ENCODE peak calls at places on chromosomes 3 and 15, in five cellular contexts. A is endothelial cell, P is left ventricle myocardium inferior, R is BJ, G is ascending aorta. Z is an unnamed sample.
A peak's percentile ranks its signal among the peaks of the same experiment; 100 is the strongest.

GRCh38 chr3:49470714-49471420 is 800 bp downstream of the DAG1 start:
- DNase-seq in P (no peak), R (no peak), G (no peak), A (no peak), Z (no peak)

GRCh38 chr3:58342676-58343075 is 10.0 kb downstream of the PXK start:
- DNase-seq in G (no peak), A (no peak), R (no peak), P (no peak), Z (no peak)

GRCh38 chr15:75138016-75138999 is 63.4 kb upstream of the C15orf39 start:
- DNase-seq in A (no peak), R (peak; percentile 57), G (no peak), P (no peak), Z (no peak)

GRCh38 chr3:152060701-152061100 is 187.3 kb downstream of the SUCNR1 start:
- DNase-seq in A (no peak), R (no peak), P (no peak), G (no peak), Z (no peak)

GRCh38 chr3:149080699-149081091 is 5.6 kb downstream of the HLTF start:
- DNase-seq in R (no peak), P (no peak), G (no peak), A (no peak), Z (no peak)

GRCh38 chr3:36525115-36525711 is 144.9 kb downstream of the STAC start:
- DNase-seq in R (peak; percentile 87), G (no peak), A (no peak), P (no peak), Z (no peak)

GRCh38 chr3:155270485-155271342 is 22.8 kb downstream of the STRIT1 start:
- DNase-seq in G (no peak), P (no peak), A (no peak), R (no peak), Z (no peak)

GRCh38 chr15:99209326-99209725 is 40.1 kb downstream of the TTC23 start:
- DNase-seq in A (no peak), G (no peak), P (no peak), R (no peak), Z (no peak)

GRCh38 chr15:68819451-68820204 is 1.1 kb downstream of the ANP32A start:
- DNase-seq in P (peak; percentile 44), G (no peak), A (peak; percentile 25), R (no peak), Z (peak; percentile 42)

GRCh38 chr3:59808431-59808830 is 758.6 kb upstream of the CFAP20DC start:
- DNase-seq in R (no peak), G (no peak), P (no peak), A (no peak), Z (no peak)

GRCh38 chr15:31571676-31572075 is 245.0 kb downstream of the KLF13 start:
- DNase-seq in A (no peak), P (no peak), R (no peak), G (no peak), Z (no peak)

GRCh38 chr3:107822308-107822707 is 268.5 kb downstream of the CD47 start:
- DNase-seq in R (no peak), A (no peak), P (no peak), G (no peak), Z (no peak)

GRCh38 chr3:188834349-188834748 is 337.4 kb upstream of the TPRG1 start:
- DNase-seq in P (no peak), R (no peak), G (no peak), A (no peak), Z (no peak)

GRCh38 chr3:52005571-52005986 is 9.9 kb upstream of the RPL29 start:
- DNase-seq in R (no peak), A (no peak), G (no peak), P (no peak), Z (no peak)

GRCh38 chr3:77042892-77043291 is 3.0 kb downstream of the ROBO2 start:
- DNase-seq in A (no peak), G (no peak), P (no peak), R (no peak), Z (no peak)

GRCh38 chr3:138796761-138797160 is 38.0 kb downstream of the PIK3CB start:
- DNase-seq in G (no peak), R (no peak), P (no peak), A (no peak), Z (no peak)

GRCh38 chr3:155442066-155442465 is 148.6 kb upstream of the STRIT1 start:
- DNase-seq in G (no peak), P (no peak), A (no peak), R (no peak), Z (no peak)

GRCh38 chr15:52568569-52569243 is at the start of gene ARPP19:
- DNase-seq in P (peak; percentile 88), G (peak; percentile 62), R (peak; percentile 51), A (peak; percentile 79), Z (peak; percentile 91)
- TF ChIP-seq CTCF in P (peak; percentile 31), G (no peak), R (peak; percentile 14), A (no peak), Z (peak; percentile 19)

DNA sequence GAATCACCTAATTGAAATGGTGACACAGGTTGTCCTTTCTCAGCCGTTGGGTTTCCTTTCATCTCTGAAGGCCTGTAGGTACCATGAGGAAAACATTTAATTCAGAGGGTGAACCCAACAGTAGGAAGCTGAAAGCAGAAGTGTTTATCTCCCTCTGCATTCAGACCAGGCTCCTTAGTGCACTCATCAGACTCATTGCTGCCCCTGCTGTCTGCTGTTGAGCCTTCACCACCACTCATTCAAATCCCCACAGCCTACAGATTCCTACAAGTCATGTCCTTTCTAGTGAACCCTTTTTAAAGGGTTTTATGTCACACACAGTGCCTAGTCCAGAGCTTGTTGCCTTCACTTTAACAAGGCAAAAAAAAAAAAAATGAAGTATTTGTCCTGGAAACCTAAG is 13.4 kb downstream of the WDR48 start:
- DNase-seq in R (no peak), P (no peak), A (peak; percentile 50), G (no peak), Z (peak; percentile 50)
- TF ChIP-seq CTCF in R (peak; percentile 55), P (peak; percentile 39), A (no peak), G (no peak), Z (peak; percentile 47)

DNA sequence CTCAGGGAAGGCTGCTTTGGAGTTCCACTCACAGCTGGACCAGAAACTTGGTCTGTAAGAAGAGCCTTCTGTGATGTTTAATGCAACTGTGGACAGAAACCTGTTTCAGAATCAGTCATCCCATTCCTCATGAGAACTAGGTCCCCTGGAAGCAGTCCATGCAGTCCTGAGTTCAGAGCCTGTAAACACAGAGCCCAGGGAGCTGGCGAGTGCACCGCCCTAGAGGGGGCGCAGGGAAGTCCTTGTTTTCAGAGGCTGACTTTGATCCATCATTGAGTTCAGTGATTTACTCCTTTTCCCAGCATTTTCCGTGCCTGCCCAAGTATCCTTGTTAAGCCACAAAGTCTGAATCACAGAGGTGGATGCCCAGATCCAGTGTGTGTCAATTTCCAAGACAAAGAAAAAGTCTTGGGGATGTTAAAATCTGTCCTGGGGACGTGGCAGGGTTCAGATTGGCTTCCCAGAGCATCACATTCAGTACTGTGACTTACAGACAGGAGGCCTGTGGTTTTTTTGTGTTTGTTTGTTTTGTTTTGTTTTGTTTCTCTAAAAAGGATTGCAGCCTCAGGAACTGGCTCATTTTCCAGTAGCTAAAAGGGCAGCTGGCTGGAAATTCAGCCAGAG is 9.8 kb upstream of the TXNRD3 start:
- DNase-seq in A (no peak), P (no peak), R (no peak), G (no peak), Z (no peak)
- TF ChIP-seq CTCF in A (no peak), P (no peak), R (no peak), G (no peak), Z (no peak)

DNA sequence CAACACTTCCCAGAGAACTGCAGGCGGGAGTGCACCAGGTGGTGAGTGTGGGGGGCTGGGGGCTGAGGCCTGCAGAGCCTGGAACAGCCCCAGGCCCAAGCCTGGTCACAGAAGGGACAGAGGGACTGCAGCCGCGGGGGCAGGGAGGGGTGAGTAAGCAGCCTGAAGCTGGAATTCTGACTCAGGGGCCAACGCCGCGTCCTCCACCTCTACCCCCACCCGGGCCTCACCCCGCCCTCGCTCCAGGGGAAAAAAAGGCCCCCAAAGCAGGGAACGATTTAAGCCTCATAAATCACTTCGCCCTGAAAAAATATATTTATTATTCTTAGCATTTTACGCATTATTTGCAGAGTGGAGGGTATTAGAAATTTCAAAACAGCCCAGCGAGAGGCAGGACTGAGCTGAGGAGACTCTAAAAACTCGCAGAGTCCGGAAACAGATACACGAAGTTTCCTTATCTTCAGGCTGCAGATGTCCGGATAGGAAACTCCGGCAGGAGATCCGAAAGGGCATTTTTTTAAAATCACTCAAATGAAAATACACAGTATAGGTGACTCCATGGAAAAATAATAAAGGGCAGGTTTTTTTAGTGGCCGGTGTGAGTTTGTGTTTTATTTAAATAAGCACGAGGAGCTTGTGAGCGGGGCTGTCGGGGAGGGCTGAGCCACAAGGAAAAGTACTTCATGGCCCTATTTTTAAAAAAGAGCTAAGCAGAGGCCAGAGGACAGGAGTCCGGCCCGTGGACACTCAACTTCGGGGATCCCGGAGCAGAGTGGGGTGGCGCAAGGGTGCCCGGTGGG is 9.9 kb downstream of the GATA2 start:
- DNase-seq in A (peak; percentile 69), R (peak; percentile 71), G (no peak), P (no peak), Z (no peak)
- TF ChIP-seq CTCF in A (no peak), R (peak; percentile 37), G (no peak), P (peak; percentile 17), Z (no peak)

DNA sequence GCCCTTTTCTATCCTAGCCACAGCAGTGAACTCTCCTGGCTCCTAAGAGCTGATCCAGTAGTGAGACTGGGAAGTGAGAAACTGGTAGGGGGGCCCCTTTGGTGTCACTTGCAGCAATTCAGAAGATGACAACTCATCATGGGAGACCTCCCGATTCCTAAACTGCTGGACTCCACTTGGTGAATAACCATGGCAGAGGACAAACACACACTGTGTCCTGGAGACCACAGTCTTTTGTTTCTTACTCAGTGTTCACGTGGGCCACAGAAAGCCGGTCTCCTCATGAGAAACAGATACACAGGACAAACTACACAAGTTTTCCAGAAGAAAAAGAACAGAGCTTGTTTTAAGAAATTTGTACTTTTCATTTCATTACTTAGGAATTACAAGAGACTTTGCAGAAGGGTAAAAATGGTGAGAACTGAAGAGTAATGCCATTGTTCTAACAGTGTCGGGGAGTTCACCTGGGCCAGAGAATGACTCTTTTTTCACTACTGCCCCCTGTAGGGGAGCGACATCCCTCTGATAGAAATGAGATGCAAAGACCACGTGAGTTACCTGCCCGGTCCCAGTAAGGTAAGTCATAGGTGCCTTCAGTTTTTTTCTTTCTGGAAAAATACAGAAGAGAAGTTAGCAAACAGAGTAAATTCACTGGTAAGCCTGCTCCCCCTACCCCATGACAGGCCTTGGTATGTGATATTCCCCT is 38.1 kb downstream of the ST3GAL6 start:
- DNase-seq in P (no peak), A (no peak), G (no peak), R (no peak), Z (no peak)
- TF ChIP-seq CTCF in P (peak; percentile 40), A (no peak), G (no peak), R (peak; percentile 7), Z (no peak)

GRCh38 chr3:48119495-48120193 is 68.6 kb downstream of the CDC25A start:
- DNase-seq in A (no peak), P (peak; percentile 61), G (no peak), R (no peak), Z (no peak)
- TF ChIP-seq CTCF in A (no peak), P (no peak), G (no peak), R (peak; percentile 14), Z (no peak)

DNA sequence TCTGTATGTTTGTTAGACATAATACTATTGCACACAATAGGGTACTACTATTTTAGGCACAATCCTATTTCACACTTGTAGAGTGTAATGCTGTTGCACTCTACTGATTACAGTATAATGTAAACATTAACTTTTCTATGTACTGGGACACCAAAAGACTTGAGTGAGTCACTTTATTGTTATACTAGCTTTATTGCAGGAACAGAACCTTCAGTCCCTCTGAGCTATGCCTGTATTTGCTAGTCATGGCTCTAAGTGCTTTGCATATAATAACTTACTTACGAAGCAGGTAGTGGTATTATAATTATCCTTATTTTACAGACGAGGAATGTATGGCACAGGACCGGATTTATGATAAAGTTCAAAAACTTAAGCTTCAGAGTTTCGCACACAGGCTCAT is 106.6 kb upstream of the SLC6A6 start:
- DNase-seq in A (no peak), P (no peak), R (no peak), G (no peak), Z (no peak)
- TF ChIP-seq CTCF in A (no peak), P (no peak), R (no peak), G (no peak), Z (no peak)

GRCh38 chr15:52337961-52338535 is 42.4 kb upstream of the MYO5C start:
- DNase-seq in G (no peak), A (no peak), P (no peak), R (no peak), Z (no peak)
- TF ChIP-seq CTCF in G (no peak), A (no peak), P (no peak), R (no peak), Z (no peak)